ENCODE peak calls at places on chromosomes 7 and 10, in nine cellular contexts. I, A, Q, X, M, F, R, Z and P are unnamed samples.
A peak's percentile ranks its signal among the peaks of the same experiment; 100 is the strongest.

GRCh38 chr7:147670759-147671158 is 919.8 kb upstream of the C7orf33 start:
- DNase-seq in I (no peak), A (no peak), Q (no peak), X (no peak), M (no peak), F (no peak), R (no peak), Z (no peak), P (no peak)

GRCh38 chr10:99964791-99965190 is 45.0 kb downstream of the DNMBP start:
- DNase-seq in I (no peak), A (no peak), Q (no peak), X (no peak), M (no peak), F (no peak), R (no peak), Z (no peak), P (no peak)

GRCh38 chr10:31507427-31507826 is 188.4 kb downstream of the ZEB1 start:
- DNase-seq in I (no peak), A (no peak), Q (no peak), X (no peak), M (no peak), F (no peak), R (no peak), Z (no peak), P (no peak)

GRCh38 chr7:32251659-32252058 is 181.5 kb upstream of the PDE1C start:
- DNase-seq in I (no peak), A (no peak), Q (no peak), X (no peak), M (no peak), F (no peak), R (no peak), Z (no peak), P (no peak)

GRCh38 chr10:88442681-88443080 is 140.4 kb downstream of the RNLS start:
- DNase-seq in I (no peak), A (no peak), Q (no peak), X (no peak), M (no peak), F (no peak), R (no peak), Z (no peak), P (no peak)

GRCh38 chr10:33566426-33566825 is 232.0 kb upstream of the NRP1 start:
- DNase-seq in I (no peak), A (no peak), Q (no peak), X (no peak), M (no peak), F (no peak), R (no peak), Z (no peak), P (no peak)

GRCh38 chr7:84042110-84042539 is 152.5 kb downstream of the SEMA3A start:
- DNase-seq in I (no peak), A (no peak), Q (no peak), X (no peak), M (no peak), F (no peak), R (no peak), Z (no peak), P (no peak)

GRCh38 chr10:47159361-47160228 is 140.4 kb upstream of the GDF10 start:
- DNase-seq in I (no peak), A (no peak), Q (no peak), X (no peak), M (peak; percentile 26), F (no peak), R (no peak), Z (no peak), P (no peak)

GRCh38 chr10:110561292-110561691 is 6.2 kb upstream of the SMC3 start:
- DNase-seq in I (no peak), A (no peak), Q (no peak), X (no peak), M (no peak), F (no peak), R (no peak), Z (no peak), P (no peak)

GRCh38 chr10:108303149-108303548 is 1138.6 kb upstream of the SORCS1 start:
- DNase-seq in I (no peak), A (no peak), Q (no peak), X (no peak), M (no peak), F (no peak), R (no peak), Z (no peak), P (no peak)

GRCh38 chr10:1199897-1200721 is 143.9 kb downstream of the WDR37 start:
- DNase-seq in I (no peak), A (no peak), Q (no peak), X (no peak), M (no peak), F (no peak), R (no peak), Z (peak; percentile 44), P (no peak)

GRCh38 chr7:76072243-76073148 is 24.6 kb downstream of the MDH2 start:
- DNase-seq in I (no peak), A (no peak), Q (no peak), X (no peak), M (no peak), F (no peak), R (no peak), Z (no peak), P (no peak)

GRCh38 chr7:76074306-76074971 is 26.5 kb downstream of the MDH2 start:
- DNase-seq in I (no peak), A (no peak), Q (no peak), X (no peak), M (no peak), F (no peak), R (no peak), Z (no peak), P (no peak)

GRCh38 chr7:76074972-76075370 is 27.1 kb downstream of the MDH2 start:
- DNase-seq in I (no peak), A (no peak), Q (no peak), X (no peak), M (no peak), F (no peak), R (no peak), Z (no peak), P (no peak)

GRCh38 chr7:76071316-76072242 is 23.7 kb downstream of the MDH2 start:
- DNase-seq in I (no peak), A (no peak), Q (no peak), X (peak; percentile 40), M (peak; percentile 67), F (peak; percentile 71), R (no peak), Z (peak; percentile 68), P (no peak)

GRCh38 chr7:76073335-76073990 is 25.6 kb downstream of the MDH2 start:
- DNase-seq in I (no peak), A (no peak), Q (no peak), X (no peak), M (peak; percentile 89), F (no peak), R (no peak), Z (no peak), P (no peak)
- TF ChIP-seq CTCF in I (no peak), A (no peak), Q (no peak), X (no peak), M (peak; percentile 66), F (no peak), R (no peak), Z (no peak), P (no peak)

DNA sequence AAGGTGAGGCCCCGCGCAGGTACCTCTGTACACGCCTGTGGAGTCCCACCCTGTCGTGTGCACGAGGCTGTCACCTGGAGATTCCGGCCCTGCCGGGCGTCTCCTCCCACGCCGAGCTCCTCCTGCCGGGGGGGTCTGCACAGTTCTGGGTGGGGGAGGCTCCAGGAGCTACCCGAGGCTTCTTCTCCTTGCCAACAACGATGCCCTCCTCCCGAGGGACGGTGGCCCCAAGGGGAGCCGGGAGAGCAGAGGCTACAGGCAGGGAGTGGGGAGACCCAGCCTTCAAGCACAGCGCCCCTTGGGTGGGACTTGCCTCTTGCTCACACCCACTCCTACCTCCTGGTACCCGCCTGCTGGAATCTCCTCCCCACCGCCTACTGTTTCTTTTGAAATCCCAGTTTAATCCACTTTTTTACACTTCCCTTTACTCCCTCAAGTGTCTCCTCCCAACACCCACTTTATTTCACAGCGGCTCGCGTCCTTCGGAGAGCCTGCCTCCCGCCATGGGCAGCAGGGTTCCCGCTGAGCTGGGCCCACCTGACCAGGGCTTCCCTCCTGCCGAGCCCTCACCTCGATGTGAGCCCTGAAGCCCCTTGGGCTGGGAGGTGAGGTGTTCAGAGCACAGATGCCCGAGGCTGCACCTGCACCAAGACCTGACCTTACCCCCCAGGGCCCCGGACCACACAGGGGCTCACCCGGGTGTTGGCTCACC is 338.1 kb downstream of the DNAJB6 start:
- DNase-seq in I (no peak), A (no peak), Q (peak; percentile 7), X (no peak), M (peak; percentile 17), F (peak; percentile 14), R (no peak), Z (peak; percentile 55), P (no peak)
- H3K9me3 ChIP-seq in I (no peaks in the 10 kb centered on the region), A (no peaks in the 10 kb centered on the region), Q (no peaks in the 10 kb centered on the region), X (no peaks in the 10 kb centered on the region), M (peaks cover 55% of the 10 kb centered on the region), F (no peaks in the 10 kb centered on the region), R (no peaks in the 10 kb centered on the region), Z (no peaks in the 10 kb centered on the region), P (no peaks in the 10 kb centered on the region)

DNA sequence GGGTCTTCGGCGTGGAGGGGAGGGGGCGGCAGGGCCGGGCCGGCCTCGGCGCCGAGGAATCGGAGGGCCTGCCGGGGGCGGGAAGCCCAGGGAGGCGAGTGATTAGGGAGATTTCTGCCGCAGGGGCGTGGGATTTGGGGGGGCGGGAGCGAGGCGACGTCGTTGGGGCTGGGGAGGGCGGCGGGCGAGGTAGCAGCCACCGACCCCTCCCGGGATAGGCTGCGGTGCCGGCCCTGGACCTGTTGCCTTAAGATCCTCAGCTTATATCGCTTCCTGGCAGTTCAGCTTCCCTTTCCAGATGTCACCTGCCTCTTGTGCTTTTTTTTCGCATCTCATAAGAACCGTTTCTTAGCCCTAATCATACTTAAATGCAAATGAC is 640 bp downstream of the LMTK2 start:
- DNase-seq in I (no peak), A (no peak), Q (peak; percentile 42), X (no peak), M (no peak), F (no peak), R (no peak), Z (no peak), P (no peak)
- H3K36me3 ChIP-seq in I (no peaks in the 10 kb centered on the region), A (no peaks in the 10 kb centered on the region), Q (no peaks in the 10 kb centered on the region), X (no peaks in the 10 kb centered on the region), M (no peaks in the 10 kb centered on the region), F (no peaks in the 10 kb centered on the region), R (no peaks in the 10 kb centered on the region), Z (no peaks in the 10 kb centered on the region), P (no peaks in the 10 kb centered on the region)

DNA sequence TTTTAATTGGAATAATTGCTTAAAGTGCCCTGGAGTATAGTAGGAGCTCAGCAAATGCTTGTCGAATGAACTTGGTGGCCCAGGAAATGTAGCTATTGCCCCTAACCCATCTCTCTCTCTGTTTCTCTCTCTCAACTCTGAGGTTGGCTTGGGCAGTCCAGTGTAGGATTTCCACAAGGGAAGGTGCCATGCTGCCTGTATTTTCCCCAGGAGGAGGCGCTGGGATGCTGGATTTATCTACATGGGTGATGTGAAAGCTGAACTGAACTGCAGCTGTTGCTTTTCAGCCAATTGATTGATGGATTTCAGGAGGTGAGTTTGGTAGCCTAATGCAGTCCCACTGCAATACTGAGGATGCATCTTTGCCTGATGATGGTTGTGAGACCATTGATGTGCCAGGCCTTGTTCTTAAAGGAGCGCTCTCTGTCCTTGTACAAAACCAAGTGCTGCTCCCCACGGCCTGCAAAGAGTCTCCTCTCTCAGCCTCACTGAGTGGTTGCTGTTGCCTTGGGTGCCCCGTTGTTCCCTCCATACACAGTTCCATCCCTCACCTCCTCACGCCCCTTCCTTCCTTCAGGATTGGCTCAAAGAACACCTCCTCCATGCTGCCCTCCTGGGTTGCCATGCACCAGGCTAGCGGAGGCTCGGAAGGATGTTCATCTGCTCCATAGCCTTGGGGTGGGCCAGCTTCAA is 200.6 kb downstream of the GLRX3 start:
- DNase-seq in I (no peak), A (no peak), Q (no peak), X (no peak), M (peak; percentile 82), F (no peak), R (no peak), Z (no peak), P (no peak)
- TF ChIP-seq CTCF in I (no peak), A (no peak), Q (no peak), X (no peak), M (peak; percentile 66), F (no peak), R (no peak), Z (no peak), P (no peak)